ENCODE peak calls at places on chromosomes 7 and 10, in six cellular contexts. J, W, Y, O, S and N are unnamed samples.

GRCh38 chr7:30068117-30068516 is 39.9 kb downstream of the PLEKHA8 start:
- DNase-seq in J (peak), Y (no peak), O (no peak), S (no peak), W (no peak), N (no peak)

GRCh38 chr7:22594020-22594419 is 94.0 kb upstream of the STEAP1B start:
- DNase-seq in O (no peak), J (no peak), S (no peak), Y (no peak), W (no peak), N (peak)

GRCh38 chr7:44622342-44623151 is 16.1 kb downstream of the OGDH start:
- DNase-seq in W (no peak), O (no peak), J (no peak), Y (no peak), S (no peak), N (no peak)

GRCh38 chr10:11757452-11757819 is 15.3 kb downstream of the ECHDC3 start:
- DNase-seq in W (no peak), Y (peak), S (peak), O (no peak), J (peak), N (no peak)

GRCh38 chr10:75739454-75740143 is 308.2 kb downstream of the LRMDA start:
- DNase-seq in S (no peak), O (no peak), J (no peak), W (no peak), Y (no peak), N (no peak)

GRCh38 chr7:32583791-32584190 is 88.5 kb downstream of the AVL9 start:
- DNase-seq in Y (no peak), J (peak), S (no peak), W (no peak), O (no peak), N (no peak)

GRCh38 chr7:68542831-68543230 is 1055.4 kb upstream of the AUTS2 start:
- DNase-seq in S (no peak), Y (no peak), W (no peak), O (no peak), J (no peak), N (no peak)

GRCh38 chr7:134686782-134687181 is 40.1 kb downstream of the BPGM start:
- DNase-seq in W (no peak), S (no peak), Y (no peak), O (no peak), J (no peak), N (no peak)

GRCh38 chr10:114349505-114350211 is 54.6 kb downstream of the AFAP1L2 start:
- DNase-seq in Y (no peak), S (no peak), O (no peak), W (no peak), J (no peak), N (peak)

GRCh38 chr7:113087278-113087998 is 811 bp upstream of the GPR85 start:
- DNase-seq in Y (peak), O (no peak), S (no peak), J (peak), W (no peak), N (no peak)

GRCh38 chr10:47309403-47310089 is 9.5 kb downstream of the GDF10 start:
- DNase-seq in Y (no peak), W (peak), O (no peak), S (no peak), J (no peak), N (no peak)

GRCh38 chr10:119595715-119596515 is 849 bp downstream of the TIAL1 start:
- DNase-seq in S (no peak), J (peak), O (peak), Y (peak), W (peak), N (peak)

GRCh38 chr10:42177077-42177792 is 461.1 kb downstream of the ZNF33B start:
- DNase-seq in W (peak), J (no peak), O (no peak), Y (peak), S (no peak), N (no peak)

GRCh38 chr10:62422068-62422590 is 48.0 kb downstream of the ZNF365 start:
- DNase-seq in W (no peak), Y (no peak), S (no peak), O (no peak), J (peak), N (no peak)

GRCh38 chr7:155979994-155980393 is 167.7 kb upstream of the SHH start:
- DNase-seq in O (peak), W (no peak), Y (no peak), S (no peak), J (no peak), N (no peak)

GRCh38 chr10:78255796-78256638 is 222.4 kb downstream of the RPS24 start:
- DNase-seq in O (peak), J (peak), S (peak), Y (no peak), W (no peak), N (peak)

GRCh38 chr7:117035463-117035862 is 82.2 kb downstream of the ST7 start:
- DNase-seq in O (no peak), W (no peak), S (no peak), Y (no peak), J (no peak), N (no peak)

GRCh38 chr7:36840930-36841329 is 116.6 kb upstream of the AOAH start:
- DNase-seq in W (no peak), O (no peak), J (no peak), S (no peak), Y (no peak), N (no peak)

GRCh38 chr10:131870411-131870810 is 30.4 kb upstream of the PPP2R2D start:
- DNase-seq in Y (no peak), O (no peak), S (no peak), W (peak), J (no peak), N (no peak)

GRCh38 chr7:157273208-157274202 is 63.3 kb upstream of the DNAJB6 start:
- DNase-seq in W (peak), J (peak), S (peak), Y (peak), O (no peak), N (peak)

GRCh38 chr10:28679941-28680752 is 2.8 kb downstream of the BAMBI start:
- DNase-seq in Y (peak), O (no peak), S (no peak), J (no peak), W (no peak), N (peak)

GRCh38 chr7:100444311-100445278 is 8.3 kb upstream of the PPP1R35 start:
- DNase-seq in W (peak), O (peak), S (no peak), J (no peak), Y (no peak), N (no peak)

GRCh38 chr7:39413866-39414668 is 152.1 kb upstream of the YAE1 start:
- DNase-seq in S (peak), J (no peak), O (no peak), W (peak), Y (peak), N (peak)
- TF ChIP-seq CTCF in S (no peak), J (no peak), O (no peak), W (no peak), Y (peak), N (no peak)

GRCh38 chr7:159193543-159193942 is 48.9 kb upstream of the VIPR2 start:
- DNase-seq in O (no peak), J (no peak), Y (no peak), W (no peak), S (no peak), N (no peak)

GRCh38 chr7:159198016-159198724 is 53.5 kb upstream of the VIPR2 start:
- DNase-seq in Y (no peak), O (no peak), W (no peak), S (no peak), J (no peak), N (no peak)

GRCh38 chr7:159197066-159197975 is 52.7 kb upstream of the VIPR2 start:
- DNase-seq in Y (no peak), J (no peak), W (no peak), S (no peak), O (no peak), N (no peak)

GRCh38 chr7:159195926-159196325 is 51.3 kb upstream of the VIPR2 start:
- DNase-seq in O (no peak), J (no peak), Y (no peak), W (no peak), S (no peak), N (no peak)

GRCh38 chr7:159196584-159196983 is 51.9 kb upstream of the VIPR2 start:
- DNase-seq in Y (no peak), J (no peak), O (no peak), S (no peak), W (no peak), N (no peak)
- H3K4me3 ChIP-seq in Y (no peak), J (no peak), O (no peak), S (no peak), W (no peak), N (no peak)

DNA sequence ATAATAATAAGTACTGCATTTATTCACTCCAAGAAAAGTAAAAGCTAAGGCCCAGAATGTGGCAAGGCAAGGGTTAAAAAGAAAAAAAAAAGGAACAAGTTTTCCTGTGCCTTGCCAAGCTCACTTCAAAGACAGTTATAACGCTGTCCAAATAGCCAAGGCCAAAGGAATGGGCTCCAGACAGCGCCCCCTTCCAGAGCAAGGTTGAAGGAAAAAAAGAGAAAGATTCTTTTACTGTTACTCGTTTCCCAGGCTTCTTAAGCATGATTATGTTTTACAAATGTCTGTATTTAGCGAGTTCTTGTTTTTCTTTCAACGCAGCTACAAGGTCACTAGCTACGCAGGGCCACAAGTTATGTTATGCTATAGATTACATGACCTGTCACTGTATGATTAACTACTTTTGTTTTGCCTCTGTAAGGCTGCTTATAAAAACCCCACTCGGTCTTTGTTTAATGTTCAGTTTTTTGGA is 9.1 kb upstream of the EIF4H start:
- DNase-seq in J (no peak), O (no peak), S (peak), Y (no peak), W (no peak), N (no peak)
- TF ChIP-seq CTCF in J (peak), O (no peak), S (no peak), Y (peak), W (no peak), N (peak)

GRCh38 chr7:2523461-2523905 is 3.9 kb downstream of the LFNG start:
- DNase-seq in O (no peak), Y (no peak), J (no peak), S (peak), W (peak), N (no peak)

GRCh38 chr7:2522780-2523433 is 3.3 kb downstream of the LFNG start:
- DNase-seq in O (no peak), Y (peak), W (peak), J (no peak), S (peak), N (peak)

GRCh38 chr7:2525161-2525930 is 5.8 kb downstream of the LFNG start:
- DNase-seq in Y (no peak), O (no peak), S (peak), W (no peak), J (no peak), N (no peak)

GRCh38 chr7:2524808-2525140 is 5.2 kb downstream of the LFNG start:
- DNase-seq in J (no peak), O (no peak), S (peak), Y (no peak), W (no peak), N (no peak)

GRCh38 chr7:2523941-2524807 is 4.6 kb downstream of the LFNG start:
- DNase-seq in W (peak), J (no peak), S (peak), Y (peak), O (no peak), N (no peak)
- H3K4me3 ChIP-seq in W (no peak), J (no peak), S (no peak), Y (peak), O (peak), N (no peak)

GRCh38 chr7:138835087-138835486 is 37.1 kb upstream of the ATP6V0A4 start:
- DNase-seq in O (no peak), W (no peak), S (no peak), Y (no peak), J (no peak), N (no peak)
- TF ChIP-seq CTCF in O (no peak), W (no peak), S (no peak), Y (peak), J (no peak), N (no peak)

GRCh38 chr10:93059975-93060886 is at the start of gene CYP26C1:
- DNase-seq in O (no peak), S (no peak), Y (no peak), J (no peak), W (no peak), N (no peak)
- H3K4me3 ChIP-seq in O (peak), S (no peak), Y (no peak), J (no peak), W (no peak), N (no peak)

DNA sequence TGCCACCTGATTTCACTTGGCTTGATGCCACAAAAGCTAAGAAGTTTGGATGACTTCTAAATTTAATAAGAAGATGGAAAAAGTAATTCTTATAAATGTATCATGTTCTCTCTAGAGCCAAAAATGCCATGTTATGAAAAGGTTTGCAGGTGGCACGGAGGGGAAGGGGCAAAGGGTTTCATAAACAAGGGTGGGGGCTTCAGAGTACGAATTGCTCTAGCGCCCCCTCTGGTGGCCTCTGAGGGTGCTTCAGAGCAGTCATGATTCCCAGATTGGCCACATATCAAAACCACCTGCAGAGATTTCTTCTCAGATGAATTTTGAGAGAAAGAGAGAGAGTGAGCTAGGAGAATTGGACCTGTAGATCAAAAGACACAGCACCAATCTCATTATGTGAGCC is 208.6 kb upstream of the YAE1 start:
- DNase-seq in S (no peak), W (no peak), Y (peak), J (no peak), O (no peak), N (no peak)
- TF ChIP-seq CTCF in S (no peak), W (peak), Y (peak), J (peak), O (no peak), N (peak)

GRCh38 chr10:4658777-4659176 is 167.2 kb upstream of the AKR1E2 start:
- DNase-seq in S (no peak), Y (no peak), J (no peak), O (no peak), W (no peak), N (no peak)

GRCh38 chr10:4662576-4663161 is 163.3 kb upstream of the AKR1E2 start:
- DNase-seq in W (no peak), O (no peak), S (no peak), J (no peak), Y (no peak), N (no peak)

GRCh38 chr10:4661572-4662255 is 164.3 kb upstream of the AKR1E2 start:
- DNase-seq in S (no peak), W (peak), Y (no peak), J (no peak), O (peak), N (no peak)

GRCh38 chr10:4663162-4663992 is 162.6 kb upstream of the AKR1E2 start:
- DNase-seq in O (peak), Y (peak), S (peak), J (peak), W (no peak), N (peak)
- H3K4me3 ChIP-seq in O (peak), Y (no peak), S (no peak), J (peak), W (no peak), N (no peak)

GRCh38 chr7:150736864-150737263 is 354 bp upstream of the GIMAP5 start:
- DNase-seq in O (no peak), Y (no peak), W (no peak), S (no peak), J (no peak), N (no peak)

GRCh38 chr7:150738092-150739044 is 1.1 kb downstream of the GIMAP5 start:
- DNase-seq in S (no peak), W (no peak), Y (no peak), O (no peak), J (no peak), N (no peak)

GRCh38 chr7:150740053-150740452 is 2.8 kb downstream of the GIMAP5 start:
- DNase-seq in Y (no peak), O (no peak), S (no peak), W (no peak), J (no peak), N (no peak)

GRCh38 chr7:150737265-150738055 is at the start of gene GIMAP5:
- DNase-seq in O (no peak), W (no peak), J (no peak), Y (no peak), S (no peak), N (no peak)

GRCh38 chr7:150739045-150739432 is 1.8 kb downstream of the GIMAP5 start:
- DNase-seq in O (no peak), J (no peak), Y (no peak), W (no peak), S (no peak), N (no peak)
- TF ChIP-seq CTCF in O (no peak), J (no peak), Y (no peak), W (peak), S (no peak), N (peak)

GRCh38 chr7:95546647-95547046 is 49.7 kb downstream of the PDK4 start:
- DNase-seq in O (no peak), Y (no peak), S (no peak), W (no peak), J (no peak), N (no peak)
- H3K4me3 ChIP-seq in O (peak), Y (no peak), S (no peak), W (no peak), J (no peak), N (no peak)